ENCODE peak calls at places on chromosome 3, in seven cellular contexts. A is K562, V is GM12892, Y is SK-N-SH, S is GM12878, C is HepG2, O is H1. W is an unnamed sample.

GRCh38 chr3:160686955-160687535 is 10.1 kb downstream of the ARL14 start:
- DNase-seq in A (peak), V (no peak), Y (peak), S (no peak), C (peak), O (no peak), W (no peak)

GRCh38 chr3:165653130-165653778 is 184.0 kb downstream of the BCHE start:
- DNase-seq in A (no peak), V (no peak), Y (no peak), S (no peak), C (no peak), O (no peak), W (no peak)

GRCh38 chr3:16482194-16482769 is 31.2 kb downstream of the RFTN1 start:
- DNase-seq in A (no peak), V (no peak), Y (no peak), S (no peak), C (no peak), O (no peak), W (no peak)

GRCh38 chr3:59321881-59322540 is 272.2 kb upstream of the CFAP20DC start:
- DNase-seq in A (no peak), V (no peak), Y (no peak), S (no peak), C (no peak), O (no peak), W (no peak)

GRCh38 chr3:70000563-70001081 is 1.1 kb downstream of the SAMMSON start:
- DNase-seq in A (peak), V (no peak), Y (no peak), S (no peak), C (no peak), O (no peak), W (no peak)

GRCh38 chr3:49513494-49514179 is 40.6 kb upstream of the BSN start:
- DNase-seq in A (no peak), V (no peak), Y (no peak), S (no peak), C (no peak), O (no peak), W (no peak)

GRCh38 chr3:47542614-47543173 is 29.2 kb upstream of the ELP6 start:
- DNase-seq in A (peak), V (no peak), Y (no peak), S (no peak), C (no peak), O (no peak), W (no peak)

GRCh38 chr3:184678317-184679055 is 33.4 kb downstream of the MAGEF1 start:
- DNase-seq in A (no peak), V (no peak), Y (no peak), S (no peak), C (no peak), O (no peak), W (no peak)

GRCh38 chr3:21356402-21356801 is 394.6 kb downstream of the ZNF385D start:
- DNase-seq in A (no peak), V (no peak), Y (no peak), S (no peak), C (no peak), O (no peak), W (no peak)

GRCh38 chr3:129310111-129310601 is 31.5 kb downstream of the HMCES start:
- DNase-seq in A (no peak), V (no peak), Y (no peak), S (no peak), C (peak), O (no peak), W (no peak)

GRCh38 chr3:11944052-11944673 is 60.0 kb upstream of the SYN2 start:
- DNase-seq in A (peak), V (no peak), Y (peak), S (no peak), C (peak), O (peak), W (no peak)

GRCh38 chr3:133841196-133841595 is 35.6 kb downstream of the SRPRB start:
- DNase-seq in A (no peak), V (no peak), Y (no peak), S (no peak), C (no peak), O (no peak), W (no peak)

GRCh38 chr3:81308296-81308695 is 453.1 kb downstream of the GBE1 start:
- DNase-seq in A (no peak), V (no peak), Y (no peak), S (no peak), C (no peak), O (no peak), W (no peak)

DNA sequence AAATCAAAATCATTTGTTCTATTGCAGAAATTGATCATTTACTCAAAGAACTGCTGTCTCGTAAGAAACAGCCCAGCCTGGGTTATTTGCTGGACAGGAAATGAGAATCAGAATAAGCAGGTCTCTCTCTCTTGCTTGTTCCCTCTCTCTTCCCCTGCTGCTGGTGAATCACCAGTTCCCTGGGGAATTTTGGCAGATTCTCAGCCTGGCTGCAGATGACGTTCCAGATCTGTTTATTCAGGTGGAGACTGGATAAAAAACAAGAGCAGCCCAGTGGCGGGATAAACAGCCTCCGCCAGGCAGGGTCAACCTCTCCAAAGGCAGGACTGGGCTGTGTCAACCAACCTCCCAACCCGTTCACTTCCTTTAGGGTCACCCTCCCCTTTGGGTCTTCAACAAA is 72.1 kb downstream of the LRIG1 start:
- DNase-seq in A (no peak), V (no peak), Y (peak), S (no peak), C (no peak), O (no peak), W (no peak)
- TF ChIP-seq POLR2AphosphoS5 in A (no peak), V (no peak), Y (no peak), S (no peak), C (no peak), O (no peak), W (no peak)

DNA sequence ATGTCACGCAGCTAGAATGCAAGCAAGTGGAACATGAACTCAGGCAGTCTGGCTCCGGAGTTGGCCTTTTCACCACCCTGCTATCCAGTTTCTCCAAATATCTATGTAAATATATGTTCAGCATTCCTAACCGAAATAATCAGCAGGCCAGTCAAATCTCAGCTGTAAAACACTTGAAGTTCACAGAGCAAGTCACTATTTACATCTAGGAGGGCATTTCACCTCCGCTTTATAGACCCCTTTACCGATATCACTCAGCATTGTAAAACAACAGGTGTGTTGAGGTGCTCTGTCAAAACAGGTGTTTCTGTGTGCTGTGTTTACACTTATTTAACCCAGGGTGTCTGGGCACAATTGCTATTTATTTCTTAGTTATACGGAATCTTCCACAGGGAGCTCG is 12.2 kb upstream of the HES1 start:
- DNase-seq in A (no peak), V (no peak), Y (no peak), S (no peak), C (no peak), O (no peak), W (no peak)
- TF ChIP-seq TAF1 in A (no peak), V (no peak), Y (no peak), S (no peak), C (no peak), O (no peak), W (no peak)

DNA sequence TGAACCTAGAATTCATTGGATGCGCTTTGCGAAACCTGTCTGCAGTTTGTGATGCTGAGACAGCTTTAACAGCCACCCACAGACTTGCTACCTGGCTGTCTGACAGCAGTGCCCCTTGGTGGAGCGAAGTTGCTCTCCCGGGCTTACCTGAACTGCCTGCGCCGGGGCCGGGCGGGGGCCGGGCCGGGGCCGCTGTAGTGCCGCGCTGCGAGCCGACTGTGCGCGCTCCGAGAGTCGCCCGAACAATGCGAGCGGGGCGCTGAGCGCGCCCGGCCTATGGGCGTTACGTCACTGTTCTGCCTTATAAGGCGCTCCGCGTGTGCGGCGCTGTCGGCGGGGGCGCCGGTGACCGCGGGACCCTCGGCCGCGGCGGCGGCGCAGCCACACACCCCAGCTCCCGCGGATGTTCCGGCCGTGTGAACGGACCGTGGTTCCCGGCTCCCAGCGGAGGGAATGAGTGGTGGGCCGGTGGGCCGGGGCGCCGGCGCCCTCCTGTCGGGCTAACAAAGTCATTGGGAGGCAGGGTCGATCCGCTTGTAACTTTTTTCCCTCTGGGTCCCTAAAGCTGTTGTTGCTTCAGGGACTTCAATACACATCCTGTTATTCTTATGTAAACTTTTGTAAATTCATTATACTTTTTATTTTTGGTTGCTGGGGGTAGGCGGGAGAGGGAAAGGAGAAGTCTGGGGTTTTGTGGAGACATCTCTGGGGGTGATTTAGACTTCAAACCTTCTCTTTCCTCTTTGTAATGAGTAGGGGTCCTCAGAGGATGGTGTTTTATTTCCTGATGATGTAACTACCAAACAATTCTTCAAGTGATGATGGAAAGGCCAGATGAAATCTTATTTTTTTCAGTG is 58.5 kb downstream of the CMSS1 start:
- DNase-seq in A (peak), V (peak), Y (peak), S (no peak), C (peak), O (peak), W (peak)
- TF ChIP-seq POLR2AphosphoS5 in A (no peak), V (peak), Y (peak), S (peak), C (peak), O (no peak), W (peak)

GRCh38 chr3:100769693-100770092 is 60.4 kb downstream of the TFG start:
- DNase-seq in A (no peak), V (no peak), Y (no peak), S (no peak), C (no peak), O (peak), W (no peak)

GRCh38 chr3:100761211-100761921 is 52.1 kb downstream of the TFG start:
- DNase-seq in A (peak), V (peak), Y (peak), S (no peak), C (peak), O (no peak), W (peak)

GRCh38 chr3:100765437-100765975 is 56.2 kb downstream of the TFG start:
- DNase-seq in A (no peak), V (no peak), Y (no peak), S (no peak), C (no peak), O (no peak), W (no peak)

GRCh38 chr3:100761951-100762350 is 52.7 kb downstream of the TFG start:
- DNase-seq in A (no peak), V (no peak), Y (no peak), S (no peak), C (no peak), O (no peak), W (no peak)

GRCh38 chr3:100766069-100766468 is 56.8 kb downstream of the TFG start:
- DNase-seq in A (no peak), V (no peak), Y (no peak), S (no peak), C (no peak), O (no peak), W (no peak)
- TF ChIP-seq TAF1 in A (no peak), V (no peak), Y (no peak), S (no peak), C (no peak), O (no peak), W (no peak)

GRCh38 chr3:169666501-169667379 is 3.2 kb upstream of the MECOM start:
- DNase-seq in A (no peak), V (no peak), Y (peak), S (no peak), C (no peak), O (peak), W (no peak)
- TF ChIP-seq POLR2AphosphoS5 in A (no peak), V (no peak), Y (no peak), S (no peak), C (no peak), O (no peak), W (no peak)

DNA sequence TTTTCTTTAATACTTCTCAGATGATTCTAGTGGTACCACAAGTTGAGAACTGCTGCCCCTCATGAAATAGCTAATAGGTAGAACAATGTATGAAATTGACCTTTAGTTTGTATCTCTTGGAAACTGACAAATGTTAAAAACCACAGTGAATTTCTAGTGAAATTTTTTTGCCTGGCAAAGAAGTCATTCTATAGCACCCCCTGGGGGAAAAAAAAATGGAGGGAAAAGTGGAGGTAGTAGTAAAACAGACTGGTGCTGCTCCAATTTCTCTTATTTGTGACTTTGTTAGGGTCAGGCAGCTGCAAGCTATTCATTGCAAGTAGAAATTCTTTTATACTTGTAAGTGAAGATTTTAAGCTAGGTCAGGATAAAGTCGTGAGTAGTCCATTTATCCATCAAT is 605.0 kb downstream of the NLGN1 start:
- DNase-seq in A (no peak), V (no peak), Y (no peak), S (no peak), C (peak), O (no peak), W (no peak)
- TF ChIP-seq TAF1 in A (no peak), V (no peak), Y (no peak), S (no peak), C (no peak), O (no peak), W (no peak)

DNA sequence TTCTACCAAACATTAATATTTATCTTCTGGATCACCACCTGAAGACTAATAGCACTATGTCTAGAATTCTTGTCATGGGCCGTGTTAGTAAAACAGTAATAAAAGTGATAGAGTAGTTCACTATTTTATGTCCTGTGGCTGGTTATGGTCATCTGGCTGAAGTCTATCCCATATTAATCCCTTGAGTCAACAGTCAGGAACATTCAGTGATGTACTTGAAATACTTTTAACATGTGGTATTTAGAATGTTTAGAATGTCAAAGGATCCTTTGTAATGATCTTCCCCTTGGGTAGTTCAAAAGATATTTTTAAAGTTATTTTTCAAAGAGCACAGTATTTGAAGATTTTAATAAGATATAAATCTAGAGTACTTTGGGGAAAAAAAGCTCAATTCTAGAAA is 117.0 kb downstream of the MBNL1 start:
- DNase-seq in A (no peak), V (no peak), Y (no peak), S (no peak), C (peak), O (no peak), W (no peak)
- TF ChIP-seq POLR2AphosphoS5 in A (no peak), V (no peak), Y (no peak), S (no peak), C (no peak), O (no peak), W (no peak)